ENCODE peak calls at places on chromosomes 12 and 14, in four cellular contexts. Q is NCI-H446 treated with DMSO at 0.1 percent for 48 hours, P is lower lobe of right lung, R is GM04504. K is an unnamed sample.

GRCh38 chr12:32178341-32179010 is 71.8 kb downstream of the BICD1 start:
- DNase-seq in Q (no peak), P (no peak), R (no peak), K (no peak)

GRCh38 chr12:124294686-124295315 is at the start of gene RFLNA:
- DNase-seq in Q (no peak), P (peak), R (no peak), K (no peak)

GRCh38 chr12:27163048-27163715 is 80.8 kb upstream of the C12orf71 start:
- DNase-seq in Q (no peak), P (no peak), R (no peak), K (no peak)

GRCh38 chr14:61416587-61416986 is 95.2 kb downstream of the PRKCH start:
- DNase-seq in Q (no peak), P (no peak), R (no peak), K (no peak)

GRCh38 chr12:100675432-100675831 is 101.9 kb downstream of the GAS2L3 start:
- DNase-seq in Q (peak), P (no peak), R (peak), K (no peak)

GRCh38 chr14:104976198-104977007 is 1.8 kb downstream of the AHNAK2 start:
- DNase-seq in Q (no peak), P (peak), R (no peak), K (peak)

GRCh38 chr14:93936926-93937325 is 9.8 kb downstream of the FAM181A start:
- DNase-seq in Q (no peak), P (no peak), R (no peak), K (no peak)

GRCh38 chr12:3641428-3641883 is 111.5 kb downstream of the CRACR2A start:
- DNase-seq in Q (no peak), P (no peak), R (peak), K (no peak)

GRCh38 chr12:104721944-104722343 is 236.1 kb downstream of the SLC41A2 start:
- DNase-seq in Q (no peak), P (no peak), R (no peak), K (no peak)

GRCh38 chr14:55092326-55092725 is 36.7 kb upstream of the LGALS3 start:
- DNase-seq in Q (no peak), P (no peak), R (no peak), K (no peak)

GRCh38 chr12:57727758-57728395 is 10.7 kb downstream of the AGAP2 start:
- DNase-seq in Q (no peak), P (no peak), R (no peak), K (no peak)

GRCh38 chr12:98814254-98814653 is 169.2 kb downstream of the APAF1 start:
- DNase-seq in Q (no peak), P (no peak), R (no peak), K (no peak)

GRCh38 chr12:22042981-22043669 is 2.9 kb upstream of the CMAS start:
- DNase-seq in Q (no peak), P (no peak), R (peak), K (no peak)

GRCh38 chr14:28867571-28867970 is 101.0 kb downstream of the FOXG1 start:
- DNase-seq in Q (peak), P (no peak), R (peak), K (no peak)

GRCh38 chr12:65565601-65566560 is 258.4 kb upstream of the HMGA2 start:
- DNase-seq in Q (no peak), P (no peak), R (peak), K (no peak)

GRCh38 chr12:88035907-88036289 is 6.7 kb upstream of the C12orf50 start:
- DNase-seq in Q (no peak), P (no peak), R (no peak), K (no peak)

GRCh38 chr12:39990122-39991101 is 115.5 kb downstream of the SLC2A13 start:
- DNase-seq in Q (no peak), P (peak), R (peak), K (peak)

GRCh38 chr12:50085615-50085928 is 430 bp downstream of the SMARCD1 start:
- DNase-seq in Q (no peak), P (no peak), R (no peak), K (no peak)

GRCh38 chr14:77037886-77038511 is 9.5 kb upstream of the IRF2BPL start:
- DNase-seq in Q (no peak), P (peak), R (no peak), K (no peak)

GRCh38 chr12:92029902-92030586 is 115.6 kb downstream of the BTG1 start:
- DNase-seq in Q (no peak), P (no peak), R (no peak), K (no peak)

GRCh38 chr12:92208613-92209121 is 63.0 kb upstream of the BTG1 start:
- DNase-seq in Q (no peak), P (no peak), R (peak), K (no peak)

GRCh38 chr12:126538888-126539287 is 1473.7 kb downstream of the AACS start:
- DNase-seq in Q (no peak), P (no peak), R (no peak), K (no peak)

GRCh38 chr12:72540811-72541210 is 268.6 kb downstream of the TRHDE start:
- DNase-seq in Q (no peak), P (no peak), R (no peak), K (no peak)

GRCh38 chr12:43937947-43938346 is 102.1 kb downstream of the TMEM117 start:
- DNase-seq in Q (no peak), P (no peak), R (no peak), K (no peak)

GRCh38 chr14:103348154-103348553 is 14.1 kb downstream of the EIF5 start:
- DNase-seq in Q (no peak), P (no peak), R (no peak), K (no peak)

GRCh38 chr14:68269136-68269535 is 449.6 kb downstream of the RAD51B start:
- DNase-seq in Q (no peak), P (no peak), R (no peak), K (no peak)

GRCh38 chr12:96120359-96121100 is 73.6 kb upstream of the ELK3 start:
- DNase-seq in Q (no peak), P (peak), R (no peak), K (no peak)

GRCh38 chr12:74317078-74317581 is 220.5 kb upstream of the ATXN7L3B start:
- DNase-seq in Q (peak), P (no peak), R (no peak), K (no peak)

GRCh38 chr12:91215940-91216454 is 33.4 kb upstream of the DCN start:
- DNase-seq in Q (no peak), P (no peak), R (no peak), K (peak)

GRCh38 chr14:44979740-44980346 is 17.9 kb downstream of the TOGARAM1 start:
- DNase-seq in Q (peak), P (no peak), R (no peak), K (no peak)

GRCh38 chr12:47736877-47737676 is 11.8 kb upstream of the ENDOU start:
- DNase-seq in Q (no peak), P (peak), R (peak), K (peak)

GRCh38 chr12:2959194-2959507 is at the start of gene TEAD4:
- DNase-seq in Q (peak), P (peak), R (peak), K (no peak)

GRCh38 chr14:68719634-68720384 is 73.1 kb downstream of the ZFP36L1 start:
- DNase-seq in Q (no peak), P (no peak), R (no peak), K (no peak)

GRCh38 chr12:122226366-122227222 is 742 bp upstream of the DIABLO start:
- DNase-seq in Q (no peak), P (no peak), R (no peak), K (no peak)

GRCh38 chr14:68951800-68952540 is 27.1 kb downstream of the ACTN1 start:
- DNase-seq in Q (no peak), P (no peak), R (no peak), K (no peak)

K was measured in suprapubic skin.